ENCODE peak calls at places on chromosomes 7 and 10, in six cellular contexts. O is WTC11; M is hippocampal formation; L is activated naive CD4-positive, alpha-beta T cell treated with anti-CD3 and anti-CD28 coated beads for 36 hours; U is activated CD4-positive, CD25-positive, alpha-beta regulatory T cell; K is nephron progenitor cell. F is an unnamed sample.

GRCh38 chr10:38146579-38147333 is 52.6 kb downstream of the ZNF37A start:
- DNase-seq in O (no peak), M (no peak), L (no peak), U (no peak), K (no peak), F (no peak)

GRCh38 chr7:99395616-99396327 is 12.6 kb downstream of the PDAP1 start:
- DNase-seq in O (no peak), M (no peak), L (no peak), U (no peak), K (no peak), F (no peak)

GRCh38 chr7:139750459-139751095 is 27.2 kb downstream of the HIPK2 start:
- DNase-seq in O (no peak), M (no peak), L (peak; percentile 35), U (no peak), K (no peak), F (no peak)

GRCh38 chr7:151088019-151088855 is 2.0 kb downstream of the AGAP3 start:
- DNase-seq in O (no peak), M (no peak), L (no peak), U (no peak), K (no peak), F (no peak)

GRCh38 chr10:22340362-22341189 is 4.7 kb upstream of the SPAG6 start:
- DNase-seq in O (peak; percentile 66), M (peak; percentile 60), L (peak; percentile 63), U (peak; percentile 33), K (peak; percentile 74), F (no peak)

GRCh38 chr10:112589081-112589480 is 142.1 kb downstream of the VTI1A start:
- DNase-seq in O (no peak), M (no peak), L (no peak), U (no peak), K (no peak), F (no peak)

GRCh38 chr7:41520445-41520844 is 182.4 kb downstream of the INHBA start:
- DNase-seq in O (no peak), M (no peak), L (no peak), U (no peak), K (no peak), F (no peak)

GRCh38 chr7:70694357-70694908 is 437.5 kb upstream of the GALNT17 start:
- DNase-seq in O (no peak), M (peak; percentile 37), L (no peak), U (no peak), K (peak; percentile 62), F (peak; percentile 46)

GRCh38 chr10:119206603-119207366 is 586 bp upstream of the GRK5 start:
- DNase-seq in O (peak; percentile 62), M (peak; percentile 57), L (peak; percentile 62), U (peak; percentile 48), K (peak; percentile 78), F (peak; percentile 68)

GRCh38 chr7:16098585-16099179 is 322.7 kb downstream of the CRPPA start:
- DNase-seq in O (no peak), M (no peak), L (no peak), U (no peak), K (peak; percentile 2), F (no peak)

GRCh38 chr10:50396491-50397311 is 145.4 kb upstream of the ASAH2 start:
- DNase-seq in O (no peak), M (no peak), L (peak; percentile 24), U (no peak), K (no peak), F (no peak)

GRCh38 chr7:137956591-137956990 is 45.3 kb downstream of the CREB3L2 start:
- DNase-seq in O (no peak), M (no peak), L (no peak), U (no peak), K (no peak), F (no peak)

GRCh38 chr7:1933066-1933835 is 263.2 kb downstream of the ELFN1 start:
- DNase-seq in O (no peak), M (no peak), L (no peak), U (no peak), K (no peak), F (no peak)

GRCh38 chr7:4266270-4267040 is 415.6 kb upstream of the FOXK1 start:
- DNase-seq in O (no peak), M (no peak), L (no peak), U (no peak), K (no peak), F (no peak)

GRCh38 chr10:122164028-122164601 is 107.0 kb upstream of the BTBD16 start:
- DNase-seq in O (no peak), M (peak; percentile 59), L (no peak), U (no peak), K (peak; percentile 57), F (no peak)

GRCh38 chr10:43970747-43971146 is 322.1 kb upstream of the ZNF32 start:
- DNase-seq in O (no peak), M (no peak), L (no peak), U (no peak), K (no peak), F (no peak)

F was measured in GM12891.